ENCODE peak calls at places on chromosomes 5 and 9, in nine cellular contexts. P is CD4-positive, alpha-beta T cell; K is AG04450; R is spleen; J is GM13977; Z is endothelial cell; H is GM10248; M is kidney; N is H9. O is an unnamed sample.

GRCh38 chr5:137734962-137735530 is 843 bp downstream of the KLHL3 start:
- DNase-seq in M (peak), Z (peak), N (peak), R (peak), J (no peak), K (no peak), P (no peak), H (peak), O (no peak)

GRCh38 chr9:5872496-5872895 is 18.2 kb upstream of the MLANA start:
- DNase-seq in K (no peak), J (no peak), N (no peak), P (no peak), R (no peak), Z (no peak), H (no peak), M (no peak), O (no peak)

GRCh38 chr5:172950176-172950965 is 8.9 kb upstream of the RPL26L1 start:
- DNase-seq in J (no peak), P (no peak), N (no peak), R (peak), M (peak), K (no peak), H (no peak), Z (no peak), O (no peak)

GRCh38 chr9:98034593-98035546 is 21.7 kb upstream of the NANS start:
- DNase-seq in R (peak), Z (peak), N (peak), H (peak), M (peak), K (no peak), P (peak), J (peak), O (peak)

GRCh38 chr9:69758981-69759477 is 782 bp downstream of the PTAR1 start:
- DNase-seq in N (no peak), H (no peak), M (no peak), P (no peak), K (no peak), J (no peak), Z (no peak), R (no peak), O (no peak)

GRCh38 chr5:138470322-138471285 is 5.3 kb downstream of the EGR1 start:
- DNase-seq in H (no peak), J (no peak), N (peak), M (no peak), Z (no peak), R (no peak), P (no peak), K (peak), O (no peak)

GRCh38 chr5:58946232-58946631 is 363.4 kb downstream of the RAB3C start:
- DNase-seq in N (no peak), J (no peak), R (no peak), M (no peak), P (no peak), Z (no peak), H (no peak), K (no peak), O (no peak)

GRCh38 chr9:109794361-109795012 is 14.5 kb downstream of the PALM2AKAP2 start:
- DNase-seq in R (no peak), H (no peak), P (no peak), J (no peak), Z (no peak), M (no peak), K (no peak), N (no peak), O (no peak)

GRCh38 chr5:94908889-94909480 is 290.5 kb downstream of the SLF1 start:
- DNase-seq in H (peak), R (no peak), J (peak), M (no peak), K (peak), Z (peak), N (no peak), P (no peak), O (no peak)

GRCh38 chr9:13282998-13283397 is 3.5 kb upstream of the MPDZ start:
- DNase-seq in Z (no peak), R (no peak), K (no peak), N (no peak), H (no peak), J (no peak), M (no peak), P (no peak), O (no peak)

GRCh38 chr5:109852371-109853160 is 162.8 kb downstream of the MAN2A1 start:
- DNase-seq in K (no peak), H (no peak), N (no peak), R (no peak), J (no peak), P (no peak), M (no peak), Z (no peak), O (no peak)

GRCh38 chr9:120729796-120730195 is 15.5 kb upstream of the MEGF9 start:
- DNase-seq in R (no peak), P (no peak), K (no peak), H (no peak), N (peak), Z (no peak), J (no peak), M (no peak), O (no peak)
- TF ChIP-seq CTCF in R (no peak), P (no peak), K (peak), H (no peak), N (peak), Z (no peak), J (peak), M (no peak), O (no peak)

GRCh38 chr9:37859043-37859442 is 44.9 kb downstream of the SLC25A51 start:
- DNase-seq in M (no peak), Z (no peak), H (no peak), R (no peak), J (no peak), N (no peak), P (no peak), K (no peak), O (no peak)
- TF ChIP-seq CTCF in M (no peak), Z (no peak), H (no peak), R (no peak), J (no peak), N (peak), P (no peak), K (peak), O (no peak)

GRCh38 chr9:125427556-125427955 is 165.9 kb downstream of the GAPVD1 start:
- DNase-seq in Z (no peak), J (no peak), M (peak), H (no peak), N (no peak), K (no peak), P (no peak), R (no peak), O (no peak)

GRCh38 chr9:125426926-125427325 is 165.3 kb downstream of the GAPVD1 start:
- DNase-seq in Z (no peak), R (no peak), J (no peak), K (no peak), M (no peak), H (no peak), P (no peak), N (no peak), O (no peak)

GRCh38 chr9:125429476-125430160 is 168.0 kb downstream of the GAPVD1 start:
- DNase-seq in K (no peak), N (no peak), J (no peak), Z (no peak), H (no peak), R (peak), P (no peak), M (peak), O (no peak)

GRCh38 chr9:125428515-125429467 is 167.2 kb downstream of the GAPVD1 start:
- DNase-seq in R (peak), P (no peak), M (peak), Z (no peak), J (no peak), H (no peak), N (no peak), K (no peak), O (no peak)

GRCh38 chr9:125428060-125428481 is 166.4 kb downstream of the GAPVD1 start:
- DNase-seq in M (peak), R (no peak), J (peak), Z (no peak), N (no peak), H (peak), K (no peak), P (no peak), O (peak)
- TF ChIP-seq CTCF in M (peak), R (peak), J (peak), Z (peak), N (peak), H (peak), K (peak), P (no peak), O (no peak)

GRCh38 chr5:149599375-149599774 is 18.1 kb downstream of the ARHGEF37 start:
- DNase-seq in P (no peak), Z (no peak), R (no peak), H (no peak), J (no peak), M (no peak), K (no peak), N (no peak), O (no peak)

GRCh38 chr5:149594206-149594895 is 13.1 kb downstream of the ARHGEF37 start:
- DNase-seq in Z (no peak), K (no peak), J (no peak), N (no peak), R (no peak), P (no peak), M (no peak), H (no peak), O (no peak)

GRCh38 chr5:149598966-149599365 is 17.7 kb downstream of the ARHGEF37 start:
- DNase-seq in Z (no peak), H (no peak), J (no peak), K (no peak), M (no peak), P (no peak), N (no peak), R (no peak), O (no peak)

GRCh38 chr5:149597618-149598017 is 16.3 kb downstream of the ARHGEF37 start:
- DNase-seq in P (no peak), R (no peak), Z (no peak), J (no peak), H (no peak), N (no peak), K (no peak), M (no peak), O (no peak)

DNA sequence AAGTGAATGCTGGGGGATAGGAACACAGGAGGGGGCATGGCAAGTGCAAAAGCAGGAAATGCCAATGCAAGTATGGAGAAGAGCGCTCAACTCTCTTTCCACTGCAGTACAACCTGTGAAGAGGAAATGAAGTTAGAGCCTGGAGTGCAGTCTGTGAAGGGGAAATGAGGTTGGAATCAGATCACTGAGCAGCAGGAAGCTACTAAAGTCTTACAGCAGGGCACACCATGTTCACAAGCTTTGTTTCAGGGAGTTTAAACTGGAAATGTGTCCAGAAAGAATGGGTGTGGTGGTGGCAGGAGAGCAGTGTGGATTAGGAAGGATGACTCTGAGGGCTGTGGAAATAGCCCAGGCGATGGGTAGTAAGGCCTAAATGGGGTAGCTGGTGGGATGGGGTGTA is 15.4 kb downstream of the ARHGEF37 start:
- DNase-seq in N (no peak), M (no peak), K (no peak), R (no peak), H (no peak), P (no peak), Z (no peak), J (no peak), O (no peak)
- TF ChIP-seq CTCF in N (no peak), M (no peak), K (no peak), R (no peak), H (no peak), P (no peak), Z (no peak), J (no peak), O (no peak)

GRCh38 chr5:6823996-6824395 is 110.8 kb downstream of the TENT4A start:
- DNase-seq in H (no peak), P (no peak), R (no peak), Z (no peak), N (no peak), J (no peak), K (no peak), M (no peak), O (no peak)
- TF ChIP-seq CTCF in H (no peak), P (no peak), R (no peak), Z (no peak), N (no peak), J (no peak), K (no peak), M (no peak), O (no peak)

DNA sequence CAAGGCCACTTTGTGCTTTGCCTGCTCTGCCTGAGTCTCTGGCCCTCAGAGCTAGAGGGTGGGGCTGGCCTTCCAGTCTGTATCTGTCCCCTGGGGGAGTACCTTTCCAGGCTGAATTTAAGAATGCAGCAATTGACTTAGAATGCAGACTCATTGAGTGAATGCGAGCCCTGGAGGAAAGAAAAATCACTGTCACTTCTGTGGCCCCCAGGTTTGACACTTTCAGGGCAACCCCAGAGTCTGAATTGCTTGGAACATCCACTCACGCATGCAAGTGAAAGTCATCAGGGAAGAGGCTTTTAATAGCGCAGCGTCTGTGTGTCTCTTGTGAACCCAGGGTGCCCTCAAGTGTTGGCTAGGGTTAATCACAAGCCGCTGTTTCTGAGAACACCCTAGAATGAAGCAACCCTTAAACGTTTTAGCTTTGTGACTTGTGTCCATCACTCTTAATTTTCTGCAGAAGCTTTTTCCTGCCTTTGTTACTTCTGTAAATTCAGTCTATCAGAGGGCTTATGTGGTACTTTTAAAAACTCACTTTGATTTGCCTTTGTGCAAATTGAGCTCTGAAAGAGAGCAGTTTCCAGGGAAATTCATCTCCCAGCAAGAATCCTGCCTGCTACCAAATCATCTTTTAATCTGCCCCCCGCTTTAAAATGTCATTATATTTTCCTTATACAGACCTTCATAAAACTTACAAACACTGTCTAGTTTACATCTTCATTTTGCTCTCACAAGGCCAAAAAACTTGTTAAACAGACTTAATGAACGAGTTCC is 146.8 kb upstream of the IQGAP2 start:
- DNase-seq in J (peak), P (peak), K (peak), N (peak), Z (peak), H (peak), R (no peak), M (no peak), O (no peak)
- TF ChIP-seq CTCF in J (peak), P (peak), K (peak), N (peak), Z (no peak), H (peak), R (peak), M (peak), O (no peak)

DNA sequence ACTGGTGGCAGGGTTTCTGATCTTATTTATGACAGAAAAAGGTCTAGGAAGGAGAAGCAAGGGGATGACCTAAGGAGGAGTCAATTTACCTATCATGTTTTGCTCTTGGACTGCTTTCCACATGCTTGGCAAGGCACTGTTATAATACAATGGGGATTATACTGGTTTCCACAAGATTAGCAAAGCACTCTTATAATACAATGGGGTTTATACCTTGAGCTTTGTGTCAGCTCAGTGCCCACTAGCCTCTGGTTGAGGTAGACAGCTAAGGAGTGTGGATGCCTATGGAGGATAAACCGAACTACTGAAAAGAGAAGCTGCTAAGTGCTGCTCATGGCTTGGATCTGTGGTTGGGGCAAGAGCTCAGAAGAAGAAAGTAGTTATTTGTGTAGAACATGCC is 68.7 kb downstream of the MRPS27 start:
- DNase-seq in H (no peak), Z (no peak), R (no peak), N (no peak), P (no peak), J (no peak), K (no peak), M (no peak), O (no peak)
- TF ChIP-seq CTCF in H (no peak), Z (no peak), R (no peak), N (no peak), P (no peak), J (no peak), K (no peak), M (no peak), O (no peak)

GRCh38 chr5:143445726-143446125 is 42.2 kb upstream of the NR3C1 start:
- DNase-seq in N (no peak), R (no peak), Z (no peak), P (no peak), H (no peak), J (no peak), M (no peak), K (no peak), O (no peak)

GRCh38 chr5:143446535-143447226 is 43.2 kb upstream of the NR3C1 start:
- DNase-seq in N (no peak), H (no peak), R (no peak), P (no peak), Z (no peak), M (no peak), J (peak), K (no peak), O (no peak)

GRCh38 chr5:143449772-143450171 is 46.3 kb upstream of the NR3C1 start:
- DNase-seq in Z (no peak), R (no peak), N (no peak), P (no peak), M (no peak), K (no peak), H (no peak), J (no peak), O (no peak)

GRCh38 chr5:143447983-143448382 is 44.5 kb upstream of the NR3C1 start:
- DNase-seq in H (no peak), P (no peak), R (no peak), Z (no peak), K (no peak), M (no peak), N (no peak), J (no peak), O (no peak)

DNA sequence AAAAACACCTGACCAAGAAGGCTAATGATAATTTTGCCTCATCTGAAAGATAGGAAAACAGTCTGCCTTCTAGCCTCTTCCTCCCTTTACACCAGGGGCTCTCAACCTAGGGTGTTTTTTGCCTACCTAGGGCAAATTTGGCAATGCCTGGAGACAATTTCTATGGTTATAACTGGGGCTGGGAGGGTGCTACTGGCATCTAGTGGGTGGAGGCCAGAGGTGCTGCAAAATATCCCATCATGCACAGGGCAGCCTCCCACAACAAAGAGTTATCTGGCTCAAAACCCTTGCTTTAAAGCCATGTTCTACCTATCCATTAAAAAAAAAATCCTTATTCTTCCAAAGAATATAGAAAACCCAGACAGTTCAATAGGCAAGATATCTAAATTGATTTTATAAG is 45.0 kb upstream of the NR3C1 start:
- DNase-seq in R (no peak), H (no peak), J (no peak), N (no peak), Z (no peak), M (no peak), K (no peak), P (no peak), O (no peak)
- TF ChIP-seq CTCF in R (no peak), H (no peak), J (peak), N (no peak), Z (no peak), M (no peak), K (no peak), P (no peak), O (no peak)

GRCh38 chr5:103128202-103128601 is 8.1 kb downstream of the PPIP5K2 start:
- DNase-seq in H (no peak), R (no peak), M (no peak), N (no peak), J (no peak), Z (no peak), K (no peak), P (no peak), O (no peak)
- TF ChIP-seq CTCF in H (no peak), R (no peak), M (no peak), N (no peak), J (no peak), Z (no peak), K (no peak), P (no peak), O (no peak)

GRCh38 chr5:171908638-171909037 is 97.8 kb downstream of the FBXW11 start:
- DNase-seq in J (no peak), M (no peak), K (no peak), Z (no peak), N (no peak), H (no peak), P (no peak), R (no peak), O (no peak)

GRCh38 chr5:171914939-171915338 is 91.5 kb downstream of the FBXW11 start:
- DNase-seq in R (no peak), P (no peak), N (no peak), H (no peak), Z (no peak), M (no peak), J (no peak), K (no peak), O (no peak)

GRCh38 chr5:171913987-171914273 is 92.5 kb downstream of the FBXW11 start:
- DNase-seq in R (no peak), P (no peak), H (no peak), N (no peak), K (no peak), J (no peak), Z (no peak), M (no peak), O (no peak)
- TF ChIP-seq CTCF in R (no peak), P (no peak), H (no peak), N (no peak), K (no peak), J (no peak), Z (no peak), M (no peak), O (no peak)

O was measured in activated B cell treated with CpG ODN at 0.5 μM for 24 hours.